ENCODE peak calls at places on chromosomes 13 and 19, in six cellular contexts. One of them, this sample, is unnamed.

GRCh38 chr19:13002970-13003540 is 7.8 kb downstream of the NFIX start:
- DNase-seq in gastrocnemius medialis: peak; percentile 53
- DNase-seq in GM23248: no peak
- DNase-seq in Caki2: no peak
- DNase-seq in cardiac fibroblast: no peak
- DNase-seq in HT1080: no peak
- DNase-seq in this sample: no peak

GRCh38 chr13:43348397-43348796 is 325.0 kb downstream of the DNAJC15 start:
- DNase-seq in gastrocnemius medialis: no peak
- DNase-seq in GM23248: peak; percentile 16
- DNase-seq in Caki2: no peak
- DNase-seq in cardiac fibroblast: no peak
- DNase-seq in HT1080: peak; percentile 83
- DNase-seq in this sample: no peak

GRCh38 chr13:29676535-29676934 is 81.0 kb upstream of the SLC7A1 start:
- DNase-seq in gastrocnemius medialis: no peak
- DNase-seq in GM23248: peak; percentile 80
- DNase-seq in Caki2: peak; percentile 39
- DNase-seq in cardiac fibroblast: peak; percentile 3
- DNase-seq in HT1080: no peak
- DNase-seq in this sample: no peak

GRCh38 chr19:42113641-42114348 is 18.5 kb downstream of the POU2F2 start:
- DNase-seq in gastrocnemius medialis: peak; percentile 30
- DNase-seq in GM23248: peak; percentile 98
- DNase-seq in Caki2: peak; percentile 68
- DNase-seq in cardiac fibroblast: peak; percentile 92
- DNase-seq in HT1080: peak; percentile 100
- DNase-seq in this sample: peak; percentile 87

GRCh38 chr13:27587083-27587482 is 33.2 kb downstream of the LNX2 start:
- DNase-seq in gastrocnemius medialis: no peak
- DNase-seq in GM23248: no peak
- DNase-seq in Caki2: no peak
- DNase-seq in cardiac fibroblast: peak; percentile 24
- DNase-seq in HT1080: no peak
- DNase-seq in this sample: no peak

GRCh38 chr13:28137556-28137955 is 789 bp upstream of the PAN3 start:
- DNase-seq in gastrocnemius medialis: no peak
- DNase-seq in GM23248: peak; percentile 43
- DNase-seq in Caki2: no peak
- DNase-seq in cardiac fibroblast: peak; percentile 22
- DNase-seq in HT1080: no peak
- DNase-seq in this sample: peak; percentile 19

GRCh38 chr19:1953037-1953436 is 12.1 kb downstream of the CSNK1G2 start:
- DNase-seq in gastrocnemius medialis: no peak
- DNase-seq in GM23248: no peak
- DNase-seq in Caki2: no peak
- DNase-seq in cardiac fibroblast: no peak
- DNase-seq in HT1080: no peak
- DNase-seq in this sample: no peak

GRCh38 chr13:90542959-90543358 is 804.5 kb upstream of the MIR17HG start:
- DNase-seq in gastrocnemius medialis: no peak
- DNase-seq in GM23248: no peak
- DNase-seq in Caki2: no peak
- DNase-seq in cardiac fibroblast: no peak
- DNase-seq in HT1080: no peak
- DNase-seq in this sample: no peak

GRCh38 chr13:98517576-98518310 is 59.2 kb downstream of the STK24 start:
- DNase-seq in gastrocnemius medialis: no peak
- DNase-seq in GM23248: no peak
- DNase-seq in Caki2: no peak
- DNase-seq in cardiac fibroblast: no peak
- DNase-seq in HT1080: no peak
- DNase-seq in this sample: no peak

GRCh38 chr13:43848250-43848649 is 31.3 kb downstream of the CCDC122 start:
- DNase-seq in gastrocnemius medialis: no peak
- DNase-seq in GM23248: peak; percentile 78
- DNase-seq in Caki2: no peak
- DNase-seq in cardiac fibroblast: peak; percentile 91
- DNase-seq in HT1080: peak; percentile 72
- DNase-seq in this sample: no peak

GRCh38 chr13:81197483-81197882 is 856.6 kb upstream of the SPRY2 start:
- DNase-seq in gastrocnemius medialis: no peak
- DNase-seq in GM23248: no peak
- DNase-seq in Caki2: no peak
- DNase-seq in cardiac fibroblast: no peak
- DNase-seq in HT1080: no peak
- DNase-seq in this sample: no peak

GRCh38 chr13:49225358-49226042 is 5.4 kb downstream of the MLNR start:
- DNase-seq in gastrocnemius medialis: no peak
- DNase-seq in GM23248: peak; percentile 30
- DNase-seq in Caki2: no peak
- DNase-seq in cardiac fibroblast: peak; percentile 43
- DNase-seq in HT1080: no peak
- DNase-seq in this sample: no peak

GRCh38 chr13:110507678-110508381 is 53.7 kb downstream of the RAB20 start:
- DNase-seq in gastrocnemius medialis: peak; percentile 84
- DNase-seq in GM23248: no peak
- DNase-seq in Caki2: no peak
- DNase-seq in cardiac fibroblast: no peak
- DNase-seq in HT1080: no peak
- DNase-seq in this sample: no peak

GRCh38 chr19:14434543-14435319 is 1.6 kb downstream of the PKN1 start:
- DNase-seq in gastrocnemius medialis: peak; percentile 51
- DNase-seq in GM23248: peak; percentile 92
- DNase-seq in Caki2: peak; percentile 98
- DNase-seq in cardiac fibroblast: peak; percentile 83
- DNase-seq in HT1080: peak; percentile 75
- DNase-seq in this sample: peak; percentile 84

GRCh38 chr19:56015756-56016155 is 29.2 kb downstream of the NLRP5 start:
- DNase-seq in gastrocnemius medialis: no peak
- DNase-seq in GM23248: peak; percentile 14
- DNase-seq in Caki2: peak; percentile 31
- DNase-seq in cardiac fibroblast: no peak
- DNase-seq in HT1080: no peak
- DNase-seq in this sample: peak; percentile 26

GRCh38 chr19:47561440-47562045 is 11.4 kb downstream of the ZNF541 start:
- DNase-seq in gastrocnemius medialis: no peak
- DNase-seq in GM23248: no peak
- DNase-seq in Caki2: no peak
- DNase-seq in cardiac fibroblast: no peak
- DNase-seq in HT1080: no peak
- DNase-seq in this sample: no peak

GRCh38 chr19:34844254-34844653 is 71.2 kb upstream of the ZNF599 start:
- DNase-seq in gastrocnemius medialis: no peak
- DNase-seq in GM23248: no peak
- DNase-seq in Caki2: no peak
- DNase-seq in cardiac fibroblast: no peak
- DNase-seq in HT1080: no peak
- DNase-seq in this sample: no peak

GRCh38 chr13:73851104-73851503 is 283.1 kb downstream of the KLF12 start:
- DNase-seq in gastrocnemius medialis: no peak
- DNase-seq in GM23248: peak; percentile 9
- DNase-seq in Caki2: no peak
- DNase-seq in cardiac fibroblast: no peak
- DNase-seq in HT1080: no peak
- DNase-seq in this sample: no peak

GRCh38 chr13:38850868-38851626 is 139.6 kb downstream of the STOML3 start:
- DNase-seq in gastrocnemius medialis: no peak
- DNase-seq in GM23248: no peak
- DNase-seq in Caki2: no peak
- DNase-seq in cardiac fibroblast: no peak
- DNase-seq in HT1080: no peak
- DNase-seq in this sample: no peak

GRCh38 chr13:102724923-102725322 is 30.1 kb upstream of the METTL21C start:
- DNase-seq in gastrocnemius medialis: no peak
- DNase-seq in GM23248: peak; percentile 80
- DNase-seq in Caki2: peak; percentile 61
- DNase-seq in cardiac fibroblast: peak; percentile 75
- DNase-seq in HT1080: peak; percentile 58
- DNase-seq in this sample: peak; percentile 61

GRCh38 chr19:46762245-46762890 is 16.1 kb upstream of the STRN4 start:
- DNase-seq in gastrocnemius medialis: no peak
- DNase-seq in GM23248: no peak
- DNase-seq in Caki2: no peak
- DNase-seq in cardiac fibroblast: no peak
- DNase-seq in HT1080: no peak
- DNase-seq in this sample: no peak

This sample was measured in ACHN.